ENCODE peak calls at places on chromosome 19, in nine cellular contexts. G is IMR-90, Z is B cell, I is pancreas, M is astrocyte of the cerebellum, Y is foreskin keratinocyte, K is left ventricle myocardium inferior, D is psoas muscle, C is epithelial cell of esophagus. U is an unnamed sample.

GRCh38 chr19:33261511-33262192 is 36.0 kb upstream of the SLC7A10 start:
- DNase-seq in D (no peak), Z (no peak), K (no peak), C (no peak), M (no peak), Y (no peak), I (no peak), G (no peak), U (no peak)

GRCh38 chr19:10478903-10479384 is 24.2 kb downstream of the KEAP1 start:
- DNase-seq in Y (no peak), M (peak; percentile 52), I (peak; percentile 92), G (peak; percentile 82), Z (peak; percentile 80), K (peak; percentile 92), D (peak; percentile 95), C (peak; percentile 85), U (peak; percentile 78)

GRCh38 chr19:17254636-17255035 is 8.9 kb upstream of the NR2F6 start:
- DNase-seq in D (no peak), C (no peak), I (no peak), Y (no peak), K (no peak), M (no peak), Z (no peak), G (no peak), U (no peak)

GRCh38 chr19:52991484-52991883 is 22.2 kb upstream of the ERVV-1 start:
- DNase-seq in Y (peak; percentile 64), G (peak; percentile 37), I (no peak), D (no peak), Z (no peak), K (no peak), C (peak; percentile 82), M (no peak), U (no peak)

GRCh38 chr19:41541990-41542584 is 33.9 kb upstream of the CEACAM21 start:
- DNase-seq in K (peak; percentile 56), D (no peak), G (peak; percentile 4), Z (no peak), C (peak; percentile 45), M (no peak), Y (no peak), I (peak; percentile 27), U (peak; percentile 37)

GRCh38 chr19:34487651-34488051 is 6.1 kb downstream of the WTIP start:
- DNase-seq in I (no peak), G (no peak), C (no peak), M (no peak), D (no peak), Y (no peak), K (no peak), Z (no peak), U (no peak)

GRCh38 chr19:33214621-33215020 is 11.0 kb downstream of the SLC7A10 start:
- DNase-seq in K (no peak), C (peak; percentile 19), Z (no peak), D (peak; percentile 26), M (no peak), G (peak; percentile 35), I (no peak), Y (no peak), U (peak; percentile 41)

GRCh38 chr19:17419154-17419490 is 725 bp upstream of the MVB12A start:
- DNase-seq in G (no peak), D (no peak), K (no peak), C (peak; percentile 14), Z (no peak), I (no peak), M (no peak), Y (no peak), U (no peak)

GRCh38 chr19:35715981-35716734 is 1.6 kb upstream of the KMT2B start:
- DNase-seq in C (no peak), K (peak; percentile 70), M (no peak), Z (peak; percentile 32), Y (no peak), G (peak; percentile 30), D (peak; percentile 81), I (no peak), U (peak; percentile 73)

GRCh38 chr19:50003810-50004419 is 21.3 kb downstream of the VRK3 start:
- DNase-seq in M (peak; percentile 96), Y (peak; percentile 78), I (no peak), G (peak; percentile 97), D (peak; percentile 73), C (peak; percentile 92), K (no peak), Z (no peak), U (no peak)

GRCh38 chr19:7718668-7719067 is 13.2 kb downstream of the CLEC4G start:
- DNase-seq in G (no peak), Y (no peak), D (no peak), Z (no peak), M (no peak), C (no peak), I (no peak), K (no peak), U (no peak)

GRCh38 chr19:28521614-28522544 is 691.1 kb downstream of the UQCRFS1 start:
- DNase-seq in D (no peak), M (no peak), G (no peak), Y (no peak), Z (no peak), I (no peak), K (no peak), C (no peak), U (no peak)

GRCh38 chr19:38726761-38727301 is 17.4 kb downstream of the CAPN12 start:
- DNase-seq in Y (no peak), M (no peak), I (no peak), D (no peak), Z (no peak), G (no peak), C (no peak), K (peak; percentile 18), U (no peak)

GRCh38 chr19:10861118-10861651 is 10.2 kb upstream of the CARM1 start:
- DNase-seq in G (no peak), K (no peak), Z (no peak), M (no peak), I (no peak), Y (no peak), D (no peak), C (peak; percentile 51), U (peak; percentile 33)

GRCh38 chr19:42554046-42554575 is 25.8 kb upstream of the CEACAM1 start:
- DNase-seq in K (no peak), C (no peak), Y (no peak), G (no peak), M (no peak), I (no peak), Z (no peak), D (no peak), U (no peak)

GRCh38 chr19:18967358-18968146 is 26.5 kb upstream of the HOMER3 start:
- DNase-seq in Z (no peak), Y (peak; percentile 46), G (peak; percentile 32), C (peak; percentile 90), M (peak; percentile 42), K (peak; percentile 60), I (no peak), D (peak; percentile 83), U (peak; percentile 12)

GRCh38 chr19:19059837-19060611 is 3.8 kb upstream of the SLC25A42 start:
- DNase-seq in I (no peak), D (no peak), M (no peak), G (no peak), C (no peak), Z (no peak), K (no peak), Y (no peak), U (no peak)

GRCh38 chr19:29640231-29640630 is 25.0 kb upstream of the PLEKHF1 start:
- DNase-seq in M (no peak), Z (no peak), I (no peak), K (no peak), Y (no peak), G (no peak), D (no peak), C (no peak), U (no peak)

GRCh38 chr19:46350029-46350757 is 3.3 kb downstream of the PPP5C start:
- DNase-seq in K (no peak), M (no peak), Z (no peak), D (no peak), Y (no peak), G (no peak), C (peak; percentile 39), I (peak; percentile 57), U (no peak)

GRCh38 chr19:57351867-57352266 is 796 bp downstream of the ZNF304 start:
- DNase-seq in I (no peak), Z (no peak), D (no peak), K (no peak), Y (peak; percentile 14), G (peak; percentile 4), C (peak; percentile 55), M (no peak), U (no peak)
- TF ChIP-seq CTCF in I (no peak), Z (no peak), D (no peak), K (no peak), Y (peak; percentile 46), G (peak; percentile 10), C (peak; percentile 25), M (no peak), U (no peak)

GRCh38 chr19:13610042-13610691 is 103.9 kb upstream of the CACNA1A start:
- DNase-seq in G (no peak), Z (no peak), I (peak; percentile 16), C (no peak), D (no peak), M (no peak), Y (no peak), K (no peak), U (no peak)
- TF ChIP-seq CTCF in G (no peak), Z (no peak), I (no peak), C (no peak), D (no peak), M (no peak), Y (peak; percentile 6), K (no peak), U (no peak)

DNA sequence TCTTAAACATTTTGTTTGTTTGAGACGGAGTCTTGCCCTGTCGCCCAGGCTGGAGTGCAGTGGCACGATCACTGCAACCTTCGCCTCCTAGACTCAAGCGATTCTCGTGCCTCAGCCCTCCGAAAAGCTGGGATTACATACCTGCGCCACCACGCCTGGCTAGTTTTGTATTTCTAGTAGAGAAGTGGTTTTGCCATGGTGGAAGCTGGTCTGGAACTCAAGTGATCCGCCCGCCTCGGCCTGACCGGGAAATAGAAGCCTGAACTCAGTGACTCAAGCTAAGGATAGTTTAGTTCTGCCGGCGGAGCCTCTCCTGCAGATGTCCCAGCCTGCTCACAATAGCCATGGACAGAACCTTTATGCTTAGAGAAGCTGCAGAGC is 53.0 kb upstream of the ZNF254 start:
- DNase-seq in M (peak; percentile 27), Y (peak; percentile 37), D (peak; percentile 60), G (peak; percentile 71), K (peak; percentile 30), C (peak; percentile 81), I (peak; percentile 41), Z (peak; percentile 26), U (peak; percentile 24)
- TF ChIP-seq CTCF in M (no peak), Y (no peak), D (no peak), G (no peak), K (no peak), C (no peak), I (no peak), Z (no peak), U (no peak)

DNA sequence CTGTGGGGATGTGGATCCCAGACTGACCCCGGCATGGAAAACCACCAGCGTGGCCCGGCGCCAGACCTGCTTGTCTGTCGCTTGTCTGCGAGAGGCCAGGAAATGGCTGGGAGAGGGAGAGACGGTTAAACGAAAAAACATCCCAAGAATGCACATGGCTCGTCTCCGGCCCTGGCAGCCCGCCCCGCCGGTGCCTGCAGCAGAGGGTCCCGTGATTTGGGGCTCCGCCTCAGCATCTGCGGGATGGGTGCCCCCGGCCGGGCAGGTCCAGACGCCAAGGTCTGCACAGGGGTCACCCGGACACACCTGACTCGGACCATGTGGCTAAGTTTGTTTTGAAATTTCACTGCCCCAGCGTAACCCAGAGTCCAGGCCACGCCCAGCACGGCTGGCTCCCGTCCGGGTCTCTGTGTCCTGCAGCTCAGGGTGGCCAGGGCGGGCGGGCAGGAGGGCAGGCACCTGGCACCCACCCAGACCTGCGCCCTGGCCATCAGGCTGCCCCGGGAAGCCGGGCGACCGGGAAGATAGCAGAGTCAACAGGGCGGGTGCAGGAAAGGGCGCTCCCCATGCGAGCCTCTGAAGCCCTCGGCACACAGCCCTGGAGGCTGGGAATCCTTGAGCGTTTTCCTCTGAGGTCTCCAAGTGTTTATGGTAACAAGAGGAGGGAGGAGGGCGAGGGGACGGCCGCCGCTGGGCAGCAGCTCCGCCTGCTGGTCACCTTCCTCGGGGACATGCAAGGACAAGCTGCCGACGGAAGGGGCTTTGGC is 103.2 kb downstream of the GADD45B start:
- DNase-seq in C (peak; percentile 78), K (peak; percentile 90), G (peak; percentile 89), Y (no peak), I (peak; percentile 89), M (peak; percentile 81), D (peak; percentile 94), Z (peak; percentile 58), U (peak; percentile 89)
- TF ChIP-seq CTCF in C (peak; percentile 77), K (peak; percentile 96), G (peak; percentile 92), Y (peak; percentile 78), I (peak; percentile 77), M (peak; percentile 94), D (peak; percentile 91), Z (peak; percentile 29), U (peak; percentile 85)

U was measured in nephron progenitor cell.